ENCODE peak calls at places on chromosome 20, in ten cellular contexts. One of them, this sample, is unnamed.
A peak's percentile ranks its signal among the peaks of the same experiment; 100 is the strongest.

GRCh38 chr20:45917790-45918141 is 5.8 kb upstream of the PLTP start:
- DNase-seq in MM.1S: no peak
- DNase-seq in A549: no peak
- DNase-seq in ovary: peak; percentile 77
- DNase-seq in CD8-positive, alpha-beta T cell: no peak
- DNase-seq in tibial artery: no peak
- DNase-seq in tibial nerve: peak; percentile 39
- DNase-seq in breast epithelium: no peak
- DNase-seq in pancreas: no peak
- DNase-seq in IMR-90: peak; percentile 75
- DNase-seq in this sample: no peak

GRCh38 chr20:36872857-36873256 is 3.1 kb upstream of the TLDC2 start:
- DNase-seq in MM.1S: no peak
- DNase-seq in IMR-90: no peak
- DNase-seq in CD8-positive, alpha-beta T cell: no peak
- DNase-seq in tibial artery: no peak
- DNase-seq in breast epithelium: no peak
- DNase-seq in pancreas: no peak
- DNase-seq in A549: no peak
- DNase-seq in tibial nerve: no peak
- DNase-seq in ovary: peak; percentile 36
- DNase-seq in this sample: no peak

GRCh38 chr20:25223179-25223661 is 24.7 kb upstream of the PYGB start:
- DNase-seq in pancreas: no peak
- DNase-seq in breast epithelium: no peak
- DNase-seq in tibial artery: no peak
- DNase-seq in tibial nerve: no peak
- DNase-seq in MM.1S: no peak
- DNase-seq in CD8-positive, alpha-beta T cell: no peak
- DNase-seq in IMR-90: peak; percentile 97
- DNase-seq in A549: peak; percentile 92
- DNase-seq in ovary: no peak
- DNase-seq in this sample: no peak

GRCh38 chr20:53736122-53736756 is 142.6 kb upstream of the ZNF217 start:
- DNase-seq in CD8-positive, alpha-beta T cell: no peak
- DNase-seq in tibial artery: no peak
- DNase-seq in A549: no peak
- DNase-seq in MM.1S: no peak
- DNase-seq in tibial nerve: no peak
- DNase-seq in pancreas: peak; percentile 26
- DNase-seq in breast epithelium: no peak
- DNase-seq in ovary: no peak
- DNase-seq in IMR-90: no peak
- DNase-seq in this sample: no peak

GRCh38 chr20:50191566-50192363 is 1.1 kb downstream of the CEBPB start:
- DNase-seq in tibial nerve: no peak
- DNase-seq in breast epithelium: peak; percentile 35
- DNase-seq in ovary: peak; percentile 78
- DNase-seq in tibial artery: peak; percentile 31
- DNase-seq in IMR-90: peak; percentile 28
- DNase-seq in A549: peak; percentile 75
- DNase-seq in pancreas: peak; percentile 70
- DNase-seq in CD8-positive, alpha-beta T cell: peak; percentile 84
- DNase-seq in MM.1S: peak; percentile 67
- DNase-seq in this sample: no peak

GRCh38 chr20:58583141-58583540 is 67.9 kb upstream of the APCDD1L start:
- DNase-seq in ovary: no peak
- DNase-seq in tibial artery: peak; percentile 10
- DNase-seq in tibial nerve: no peak
- DNase-seq in MM.1S: no peak
- DNase-seq in breast epithelium: no peak
- DNase-seq in CD8-positive, alpha-beta T cell: no peak
- DNase-seq in pancreas: no peak
- DNase-seq in A549: no peak
- DNase-seq in IMR-90: peak; percentile 49
- DNase-seq in this sample: no peak

GRCh38 chr20:51584116-51584515 is 41.6 kb upstream of the NFATC2 start:
- DNase-seq in A549: no peak
- DNase-seq in CD8-positive, alpha-beta T cell: no peak
- DNase-seq in tibial artery: no peak
- DNase-seq in breast epithelium: no peak
- DNase-seq in IMR-90: no peak
- DNase-seq in pancreas: no peak
- DNase-seq in tibial nerve: no peak
- DNase-seq in MM.1S: no peak
- DNase-seq in ovary: no peak
- DNase-seq in this sample: no peak

GRCh38 chr20:35699914-35700624 is 864 bp downstream of the ROMO1 start:
- DNase-seq in pancreas: no peak
- DNase-seq in breast epithelium: no peak
- DNase-seq in tibial nerve: no peak
- DNase-seq in tibial artery: no peak
- DNase-seq in MM.1S: peak; percentile 30
- DNase-seq in IMR-90: peak; percentile 29
- DNase-seq in ovary: no peak
- DNase-seq in CD8-positive, alpha-beta T cell: no peak
- DNase-seq in A549: no peak
- DNase-seq in this sample: no peak

GRCh38 chr20:9878096-9878495 is 39.2 kb upstream of the PAK5 start:
- DNase-seq in IMR-90: no peak
- DNase-seq in CD8-positive, alpha-beta T cell: no peak
- DNase-seq in ovary: no peak
- DNase-seq in A549: no peak
- DNase-seq in breast epithelium: no peak
- DNase-seq in tibial nerve: no peak
- DNase-seq in pancreas: no peak
- DNase-seq in MM.1S: no peak
- DNase-seq in tibial artery: no peak
- DNase-seq in this sample: no peak

GRCh38 chr20:47353697-47354387 is 2.7 kb downstream of the ZMYND8 start:
- DNase-seq in MM.1S: peak; percentile 44
- DNase-seq in breast epithelium: no peak
- DNase-seq in IMR-90: no peak
- DNase-seq in CD8-positive, alpha-beta T cell: no peak
- DNase-seq in A549: no peak
- DNase-seq in tibial artery: no peak
- DNase-seq in tibial nerve: peak; percentile 50
- DNase-seq in ovary: no peak
- DNase-seq in pancreas: no peak
- DNase-seq in this sample: no peak

GRCh38 chr20:30598460-30599230 is 658.8 kb upstream of the DEFB115 start:
- DNase-seq in MM.1S: no peak
- DNase-seq in IMR-90: no peak
- DNase-seq in breast epithelium: no peak
- DNase-seq in tibial nerve: no peak
- DNase-seq in pancreas: no peak
- DNase-seq in ovary: no peak
- DNase-seq in CD8-positive, alpha-beta T cell: no peak
- DNase-seq in A549: no peak
- DNase-seq in tibial artery: no peak
- DNase-seq in this sample: no peak

GRCh38 chr20:24694727-24695528 is 225.5 kb downstream of the SYNDIG1 start:
- DNase-seq in tibial nerve: no peak
- DNase-seq in IMR-90: no peak
- DNase-seq in CD8-positive, alpha-beta T cell: no peak
- DNase-seq in tibial artery: peak; percentile 42
- DNase-seq in ovary: no peak
- DNase-seq in MM.1S: no peak
- DNase-seq in A549: no peak
- DNase-seq in breast epithelium: peak; percentile 16
- DNase-seq in pancreas: no peak
- DNase-seq in this sample: peak; percentile 61

GRCh38 chr20:54477134-54477533 is 1.7 kb downstream of the DOK5 start:
- DNase-seq in tibial artery: no peak
- DNase-seq in A549: no peak
- DNase-seq in CD8-positive, alpha-beta T cell: no peak
- DNase-seq in tibial nerve: no peak
- DNase-seq in breast epithelium: no peak
- DNase-seq in MM.1S: no peak
- DNase-seq in pancreas: no peak
- DNase-seq in IMR-90: no peak
- DNase-seq in ovary: no peak
- DNase-seq in this sample: no peak

GRCh38 chr20:31815408-31816188 is 3.6 kb upstream of the MYLK2 start:
- DNase-seq in A549: peak; percentile 19
- DNase-seq in breast epithelium: no peak
- DNase-seq in tibial artery: no peak
- DNase-seq in IMR-90: no peak
- DNase-seq in ovary: no peak
- DNase-seq in tibial nerve: no peak
- DNase-seq in MM.1S: no peak
- DNase-seq in CD8-positive, alpha-beta T cell: no peak
- DNase-seq in pancreas: no peak
- DNase-seq in this sample: peak; percentile 84

GRCh38 chr20:8194721-8195120 is 62.7 kb downstream of the PLCB1 start:
- DNase-seq in MM.1S: no peak
- DNase-seq in ovary: no peak
- DNase-seq in breast epithelium: no peak
- DNase-seq in pancreas: no peak
- DNase-seq in CD8-positive, alpha-beta T cell: no peak
- DNase-seq in A549: no peak
- DNase-seq in IMR-90: peak; percentile 19
- DNase-seq in tibial nerve: no peak
- DNase-seq in tibial artery: no peak
- DNase-seq in this sample: no peak

GRCh38 chr20:50449789-50450492 is 60.2 kb upstream of the PTPN1 start:
- DNase-seq in breast epithelium: no peak
- DNase-seq in pancreas: no peak
- DNase-seq in ovary: no peak
- DNase-seq in tibial artery: no peak
- DNase-seq in IMR-90: no peak
- DNase-seq in tibial nerve: no peak
- DNase-seq in MM.1S: peak; percentile 25
- DNase-seq in CD8-positive, alpha-beta T cell: no peak
- DNase-seq in A549: no peak
- DNase-seq in this sample: no peak

GRCh38 chr20:51862796-51863195 is 60.5 kb upstream of the SALL4 start:
- DNase-seq in IMR-90: peak; percentile 18
- DNase-seq in breast epithelium: no peak
- DNase-seq in A549: no peak
- DNase-seq in ovary: no peak
- DNase-seq in tibial artery: no peak
- DNase-seq in MM.1S: no peak
- DNase-seq in pancreas: no peak
- DNase-seq in CD8-positive, alpha-beta T cell: no peak
- DNase-seq in tibial nerve: no peak
- DNase-seq in this sample: no peak

GRCh38 chr20:32189691-32190607 is 17.6 kb downstream of the PLAGL2 start:
- DNase-seq in tibial nerve: peak; percentile 41
- DNase-seq in A549: no peak
- DNase-seq in tibial artery: peak; percentile 53
- DNase-seq in CD8-positive, alpha-beta T cell: peak; percentile 68
- DNase-seq in MM.1S: no peak
- DNase-seq in ovary: peak; percentile 63
- DNase-seq in pancreas: peak; percentile 38
- DNase-seq in breast epithelium: no peak
- DNase-seq in IMR-90: peak; percentile 11
- DNase-seq in this sample: peak; percentile 71

GRCh38 chr20:63027425-63028389 is 20.9 kb upstream of the BHLHE23 start:
- DNase-seq in tibial artery: no peak
- DNase-seq in ovary: no peak
- DNase-seq in MM.1S: no peak
- DNase-seq in CD8-positive, alpha-beta T cell: no peak
- DNase-seq in pancreas: no peak
- DNase-seq in IMR-90: no peak
- DNase-seq in breast epithelium: no peak
- DNase-seq in tibial nerve: no peak
- DNase-seq in A549: peak; percentile 71
- DNase-seq in this sample: no peak
- TF ChIP-seq CTCF in tibial artery: no peak
- TF ChIP-seq CTCF in ovary: no peak
- TF ChIP-seq CTCF in MM.1S: no peak
- TF ChIP-seq CTCF in CD8-positive, alpha-beta T cell: no peak
- TF ChIP-seq CTCF in pancreas: no peak
- TF ChIP-seq CTCF in IMR-90: no peak
- TF ChIP-seq CTCF in breast epithelium: no peak
- TF ChIP-seq CTCF in tibial nerve: no peak
- TF ChIP-seq CTCF in A549: peak; percentile 18
- TF ChIP-seq CTCF in this sample: no peak

DNA sequence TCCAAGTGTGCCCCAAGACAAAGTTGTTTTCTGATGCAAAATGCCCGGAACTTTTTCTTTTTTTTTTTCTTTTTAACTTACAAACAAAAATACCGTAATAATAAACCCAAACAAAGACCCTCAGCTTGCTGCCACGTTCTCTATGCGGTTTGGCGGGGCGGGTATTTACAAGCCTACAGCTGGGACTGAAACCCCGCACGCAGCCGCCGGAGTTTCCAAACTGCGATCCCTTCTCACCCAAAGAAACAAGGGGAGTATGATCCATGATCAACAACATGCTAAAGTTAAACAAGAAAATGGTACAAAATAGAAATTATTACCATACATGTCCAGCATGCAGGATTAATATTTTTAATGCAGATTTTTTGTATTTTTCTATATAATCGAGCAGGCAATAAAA is 2.1 kb downstream of the MAFB start:
- DNase-seq in A549: no peak
- DNase-seq in ovary: no peak
- DNase-seq in CD8-positive, alpha-beta T cell: no peak
- DNase-seq in tibial nerve: no peak
- DNase-seq in IMR-90: no peak
- DNase-seq in tibial artery: no peak
- DNase-seq in pancreas: no peak
- DNase-seq in MM.1S: no peak
- DNase-seq in breast epithelium: no peak
- DNase-seq in this sample: no peak
- H3K27ac ChIP-seq in A549: no peak overlapping the region
- H3K27ac ChIP-seq in ovary: no peak overlapping the region
- H3K27ac ChIP-seq in CD8-positive, alpha-beta T cell: no peak overlapping the region
- H3K27ac ChIP-seq in tibial nerve: peak overlapping the region; percentile 97
- H3K27ac ChIP-seq in IMR-90: no peak overlapping the region
- H3K27ac ChIP-seq in tibial artery: peak overlapping the region; percentile 99
- H3K27ac ChIP-seq in pancreas: peak overlapping the region; percentile 98
- H3K27ac ChIP-seq in MM.1S: no peak overlapping the region
- H3K27ac ChIP-seq in breast epithelium: peak overlapping the region; percentile 92
- H3K27ac ChIP-seq in this sample: peak overlapping the region; percentile 87

DNA sequence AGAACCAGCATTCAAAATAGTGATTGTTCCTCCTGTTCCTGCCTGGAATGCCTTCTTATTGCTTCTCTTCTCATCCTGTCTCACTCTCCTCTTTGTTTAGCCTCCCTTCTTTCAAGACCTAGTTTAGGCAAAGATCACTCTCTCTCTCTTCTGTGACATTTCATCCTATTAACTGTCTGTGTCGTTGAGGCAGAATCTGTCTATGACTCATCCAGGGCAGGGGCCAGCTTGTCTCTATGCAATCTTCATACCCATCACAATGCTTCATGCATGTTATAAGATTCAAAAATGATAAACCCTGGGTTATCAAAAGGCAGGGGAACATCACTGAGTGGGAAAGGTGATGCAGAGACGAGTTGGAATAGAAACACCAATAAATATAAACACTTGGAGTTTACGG is 32.2 kb upstream of the FOXA2 start:
- DNase-seq in ovary: no peak
- DNase-seq in CD8-positive, alpha-beta T cell: no peak
- DNase-seq in pancreas: no peak
- DNase-seq in breast epithelium: no peak
- DNase-seq in A549: no peak
- DNase-seq in tibial nerve: no peak
- DNase-seq in MM.1S: no peak
- DNase-seq in IMR-90: no peak
- DNase-seq in tibial artery: no peak
- DNase-seq in this sample: no peak
- TF ChIP-seq CTCF in ovary: no peak
- TF ChIP-seq CTCF in CD8-positive, alpha-beta T cell: no peak
- TF ChIP-seq CTCF in pancreas: no peak
- TF ChIP-seq CTCF in breast epithelium: no peak
- TF ChIP-seq CTCF in A549: no peak
- TF ChIP-seq CTCF in tibial nerve: no peak
- TF ChIP-seq CTCF in MM.1S: no peak
- TF ChIP-seq CTCF in IMR-90: no peak
- TF ChIP-seq CTCF in tibial artery: no peak
- TF ChIP-seq CTCF in this sample: no peak

GRCh38 chr20:20491784-20492145 is 123.9 kb downstream of the INSM1 start:
- DNase-seq in IMR-90: no peak
- DNase-seq in CD8-positive, alpha-beta T cell: no peak
- DNase-seq in breast epithelium: no peak
- DNase-seq in A549: no peak
- DNase-seq in MM.1S: no peak
- DNase-seq in tibial nerve: no peak
- DNase-seq in pancreas: no peak
- DNase-seq in ovary: no peak
- DNase-seq in tibial artery: no peak
- DNase-seq in this sample: no peak
- H3K27ac ChIP-seq in IMR-90: no peak overlapping the region
- H3K27ac ChIP-seq in CD8-positive, alpha-beta T cell: no peak overlapping the region
- H3K27ac ChIP-seq in breast epithelium: no peak overlapping the region
- H3K27ac ChIP-seq in A549: no peak overlapping the region
- H3K27ac ChIP-seq in MM.1S: no peak overlapping the region
- H3K27ac ChIP-seq in tibial nerve: peak overlapping the region; percentile 82
- H3K27ac ChIP-seq in pancreas: peak overlapping the region; percentile 50
- H3K27ac ChIP-seq in ovary: no peak overlapping the region
- H3K27ac ChIP-seq in tibial artery: no peak overlapping the region
- H3K27ac ChIP-seq in this sample: no peak overlapping the region